ENCODE peak calls at places on chromosomes 4 and X, in six cellular contexts. Z is neuronal stem cell, N is right lobe of liver, O is stomach, J is lung, L is OCI-LY7. I is an unnamed sample.
A peak's percentile ranks its signal among the peaks of the same experiment; 100 is the strongest.

GRCh38 chr4:13601848-13602247 is 25.7 kb downstream of the BOD1L1 start:
- DNase-seq in L (no peak), J (no peak), O (no peak), Z (no peak), N (no peak), I (no peak)

GRCh38 chrX:42948723-42949122 is 170.8 kb upstream of the PPP1R2C start:
- DNase-seq in O (no peak), J (no peak), N (no peak), L (no peak), Z (no peak), I (no peak)

GRCh38 chr4:150510176-150510875 is 71.6 kb upstream of the MAB21L2 start:
- DNase-seq in L (no peak), Z (peak; percentile 9), J (no peak), N (no peak), O (no peak), I (no peak)

GRCh38 chrX:74377282-74377681 is 44.0 kb upstream of the SLC16A2 start:
- DNase-seq in L (no peak), O (no peak), J (no peak), N (no peak), Z (no peak), I (no peak)

GRCh38 chrX:27675493-27675892 is 85.3 kb downstream of the DCAF8L2 start:
- DNase-seq in J (no peak), Z (no peak), L (no peak), N (no peak), O (no peak), I (no peak)

GRCh38 chr4:81807386-81807785 is 335.7 kb upstream of the RASGEF1B start:
- DNase-seq in Z (no peak), N (no peak), O (no peak), J (no peak), L (no peak), I (no peak)

GRCh38 chr4:60814549-60814948 is 385.6 kb upstream of the ADGRL3 start:
- DNase-seq in L (no peak), J (no peak), Z (no peak), O (no peak), N (no peak), I (no peak)

GRCh38 chr4:136680271-136680670 is 852.0 kb downstream of the PCDH18 start:
- DNase-seq in N (no peak), J (no peak), L (no peak), O (no peak), Z (no peak), I (no peak)

GRCh38 chr4:57131849-57132745 is 21.9 kb upstream of the IGFBP7 start:
- DNase-seq in O (no peak), Z (no peak), L (no peak), J (no peak), N (no peak), I (no peak)

GRCh38 chrX:29229802-29230201 is 642.6 kb downstream of the IL1RAPL1 start:
- DNase-seq in L (no peak), Z (no peak), J (no peak), N (no peak), O (no peak), I (no peak)

GRCh38 chr4:76559236-76560071 is 124.4 kb downstream of the SHROOM3 start:
- DNase-seq in O (no peak), N (no peak), L (no peak), Z (peak; percentile 58), J (no peak), I (no peak)

GRCh38 chr4:2395584-2395983 is 22.9 kb downstream of the ZFYVE28 start:
- DNase-seq in Z (no peak), L (no peak), J (no peak), O (no peak), N (no peak), I (no peak)

GRCh38 chr4:41670530-41670929 is 78.0 kb downstream of the PHOX2B start:
- DNase-seq in L (no peak), Z (no peak), O (peak; percentile 87), J (no peak), N (peak; percentile 77), I (no peak)

GRCh38 chr4:27010334-27010940 is 149.8 kb downstream of the STIM2 start:
- DNase-seq in J (peak; percentile 51), N (peak; percentile 54), Z (peak; percentile 15), O (peak; percentile 56), L (peak; percentile 78), I (peak; percentile 69)

GRCh38 chr4:2075987-2076907 is 17.1 kb downstream of the NAT8L start:
- DNase-seq in J (no peak), Z (no peak), N (no peak), L (no peak), O (no peak), I (peak; percentile 70)

GRCh38 chr4:81724925-81725329 is 253.2 kb upstream of the RASGEF1B start:
- DNase-seq in L (peak; percentile 55), O (peak; percentile 65), N (peak; percentile 66), J (peak; percentile 55), Z (no peak), I (peak; percentile 69)

GRCh38 chr4:81715335-81715734 is 243.6 kb upstream of the RASGEF1B start:
- DNase-seq in Z (peak; percentile 33), J (no peak), O (no peak), L (no peak), N (no peak), I (no peak)

GRCh38 chr4:6959261-6959660 is 49.6 kb downstream of the TBC1D14 start:
- DNase-seq in O (no peak), J (no peak), Z (no peak), L (no peak), N (no peak), I (no peak)

GRCh38 chrX:49754238-49754857 is 58.6 kb upstream of the PAGE1 start:
- DNase-seq in J (no peak), O (peak; percentile 46), L (peak; percentile 16), N (no peak), Z (peak; percentile 17), I (no peak)

GRCh38 chrX:119228506-119229290 is 7.4 kb upstream of the PGRMC1 start:
- DNase-seq in Z (no peak), J (no peak), O (no peak), N (no peak), L (no peak), I (no peak)

GRCh38 chr4:82588871-82589270 is 27.1 kb upstream of the TMEM150C start:
- DNase-seq in O (no peak), L (no peak), Z (no peak), N (no peak), J (no peak), I (no peak)

GRCh38 chr4:142549726-142550463 is 296.2 kb downstream of the INPP4B start:
- DNase-seq in L (no peak), Z (no peak), N (no peak), J (no peak), O (no peak), I (no peak)

GRCh38 chr4:152458801-152459302 is 77.0 kb downstream of the FBXW7 start:
- DNase-seq in O (no peak), N (no peak), Z (no peak), J (no peak), L (no peak), I (no peak)

GRCh38 chr4:152456609-152457008 is 79.3 kb downstream of the FBXW7 start:
- DNase-seq in N (no peak), O (no peak), J (no peak), Z (no peak), L (no peak), I (no peak)

GRCh38 chr4:152460488-152460887 is 75.4 kb downstream of the FBXW7 start:
- DNase-seq in L (peak; percentile 29), O (no peak), N (no peak), J (no peak), Z (no peak), I (no peak)

GRCh38 chr4:152462047-152462446 is 73.8 kb downstream of the FBXW7 start:
- DNase-seq in N (no peak), L (peak; percentile 63), O (no peak), Z (no peak), J (no peak), I (no peak)

DNA sequence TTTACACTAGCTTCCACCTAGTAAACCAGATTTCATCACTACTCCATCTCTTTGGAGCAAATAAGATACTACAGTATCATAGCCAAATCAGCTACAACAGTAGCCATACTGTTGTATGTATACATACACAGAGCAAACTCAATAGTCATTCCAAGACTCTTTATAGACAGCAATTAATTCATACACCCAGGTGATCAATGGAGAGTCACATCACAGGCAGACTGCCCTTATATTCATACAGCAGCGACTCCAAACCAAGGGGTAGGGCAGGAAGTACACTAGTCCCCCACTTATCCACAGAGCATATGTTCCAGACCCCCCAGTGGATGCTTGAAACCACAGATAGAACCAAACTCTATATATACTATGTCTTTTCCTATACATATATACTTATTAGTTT is 76.6 kb downstream of the FBXW7 start:
- DNase-seq in L (no peak), O (no peak), J (no peak), Z (no peak), N (no peak), I (no peak)
- H3K4me1 ChIP-seq in L (peaks cover 66% of the 10 kb centered on the region), O (peaks cover 12% of the 10 kb centered on the region), J (no peaks in the 10 kb centered on the region), Z (no peaks in the 10 kb centered on the region), N (peaks cover 19% of the 10 kb centered on the region), I (no peaks in the 10 kb centered on the region)

GRCh38 chr4:101262683-101263082 is 84.6 kb downstream of the PPP3CA start:
- DNase-seq in L (no peak), O (no peak), J (no peak), N (no peak), Z (peak; percentile 8), I (no peak)

GRCh38 chr4:101264550-101264949 is 82.8 kb downstream of the PPP3CA start:
- DNase-seq in J (no peak), Z (no peak), O (no peak), L (no peak), N (no peak), I (no peak)

GRCh38 chr4:101269682-101270081 is 77.6 kb downstream of the PPP3CA start:
- DNase-seq in J (no peak), O (no peak), N (no peak), Z (no peak), L (no peak), I (no peak)

GRCh38 chr4:101265816-101266172 is 81.5 kb downstream of the PPP3CA start:
- DNase-seq in J (no peak), O (no peak), Z (no peak), L (no peak), N (no peak), I (no peak)

GRCh38 chr4:101264993-101265815 is 82.1 kb downstream of the PPP3CA start:
- DNase-seq in N (no peak), O (no peak), Z (no peak), J (no peak), L (no peak), I (no peak)
- H3K4me1 ChIP-seq in N (no peaks in the 10 kb centered on the region), O (peaks cover 20% of the 10 kb centered on the region), Z (peaks cover 15% of the 10 kb centered on the region), J (no peaks in the 10 kb centered on the region), L (peaks cover 9% of the 10 kb centered on the region), I (no peaks in the 10 kb centered on the region)

GRCh38 chrX:82125103-82125502 is 923.2 kb downstream of the SH3BGRL start:
- DNase-seq in N (no peak), O (no peak), Z (no peak), L (no peak), J (no peak), I (no peak)

GRCh38 chrX:82127228-82128123 is 925.6 kb downstream of the SH3BGRL start:
- DNase-seq in L (no peak), Z (no peak), N (no peak), J (no peak), O (no peak), I (no peak)
- H3K4me1 ChIP-seq in L (no peaks in the 10 kb centered on the region), Z (no peaks in the 10 kb centered on the region), N (no peaks in the 10 kb centered on the region), J (no peaks in the 10 kb centered on the region), O (no peaks in the 10 kb centered on the region), I (no peaks in the 10 kb centered on the region)

DNA sequence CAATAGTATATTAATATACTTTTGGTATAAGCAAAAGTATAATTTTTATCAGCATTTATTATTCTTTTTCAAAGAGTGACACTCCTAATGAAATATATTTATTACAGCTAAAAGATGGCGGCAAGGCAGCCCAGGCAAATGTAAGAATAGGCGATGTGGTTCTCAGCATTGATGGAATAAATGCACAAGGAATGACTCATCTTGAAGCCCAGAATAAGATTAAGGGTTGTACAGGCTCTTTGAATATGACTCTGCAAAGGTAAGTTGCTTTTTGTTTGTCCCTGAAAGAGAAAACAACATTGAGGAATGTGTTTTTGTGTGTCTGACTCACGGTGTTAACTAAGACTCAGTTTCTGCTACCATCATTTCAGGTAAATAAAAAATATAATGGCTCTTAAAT is 71.9 kb downstream of the PDLIM5 start:
- DNase-seq in J (no peak), L (no peak), O (no peak), Z (no peak), N (no peak), I (no peak)
- H3K4me1 ChIP-seq in J (peaks cover 5% of the 10 kb centered on the region), L (no peaks in the 10 kb centered on the region), O (peaks cover 17% of the 10 kb centered on the region), Z (no peaks in the 10 kb centered on the region), N (peaks cover 21% of the 10 kb centered on the region), I (peaks cover 25% of the 10 kb centered on the region)